ENCODE peak calls at places on chromosome 14, in seven cellular contexts. X is transverse colon, I is AG04450, H is psoas muscle, O is HCT116, K is adipocyte, A is Karpas-422. E is an unnamed sample. For H3K27me3, the result is how much of the 10 kb centered on the place peaks cover.

GRCh38 chr14:30333934-30334333 is 225.0 kb upstream of the G2E3 start:
- DNase-seq in X (no peak), I (no peak), H (no peak), O (no peak), K (no peak), A (no peak), E (no peak)

GRCh38 chr14:24334431-24335271 is at the start of gene ADCY4:
- DNase-seq in X (no peak), I (no peak), H (peak), O (no peak), K (peak), A (no peak), E (no peak)

GRCh38 chr14:93332032-93332852 is 594 bp downstream of the BTBD7 start:
- DNase-seq in X (peak), I (no peak), H (peak), O (no peak), K (peak), A (peak), E (peak)

GRCh38 chr14:92108345-92109254 is 2.2 kb upstream of the ATXN3 start:
- DNase-seq in X (no peak), I (no peak), H (no peak), O (no peak), K (no peak), A (peak), E (no peak)

GRCh38 chr14:22268875-22269274 is 320.1 kb downstream of the DAD1 start:
- DNase-seq in X (no peak), I (no peak), H (no peak), O (no peak), K (peak), A (peak), E (no peak)

GRCh38 chr14:69879175-69880047 is at the start of gene SMOC1:
- DNase-seq in X (peak), I (peak), H (peak), O (no peak), K (no peak), A (no peak), E (no peak)

GRCh38 chr14:93007225-93007997 is 84.5 kb downstream of the CHGA start:
- DNase-seq in X (peak), I (no peak), H (peak), O (no peak), K (peak), A (no peak), E (no peak)

GRCh38 chr14:79661762-79662161 is 549.5 kb downstream of the DIO2 start:
- DNase-seq in X (no peak), I (no peak), H (no peak), O (no peak), K (no peak), A (no peak), E (no peak)

GRCh38 chr14:88233915-88234314 is 89.2 kb downstream of the KCNK10 start:
- DNase-seq in X (no peak), I (no peak), H (no peak), O (peak), K (no peak), A (peak), E (peak)

GRCh38 chr14:64196668-64197411 is 97.3 kb downstream of the ESR2 start:
- DNase-seq in X (no peak), I (peak), H (no peak), O (no peak), K (peak), A (peak), E (no peak)

GRCh38 chr14:39176263-39177167 is 1.5 kb downstream of the PNN start:
- DNase-seq in X (no peak), I (no peak), H (no peak), O (no peak), K (no peak), A (no peak), E (no peak)

GRCh38 chr14:22479781-22480464 is 109.1 kb downstream of the DAD1 start:
- DNase-seq in X (no peak), I (no peak), H (no peak), O (no peak), K (peak), A (no peak), E (no peak)

GRCh38 chr14:42508209-42508946 is 901.7 kb downstream of the LRFN5 start:
- DNase-seq in X (no peak), I (no peak), H (no peak), O (no peak), K (no peak), A (no peak), E (no peak)

GRCh38 chr14:50335389-50335788 is 23.3 kb downstream of the DMAC2L start:
- DNase-seq in X (peak), I (no peak), H (no peak), O (no peak), K (no peak), A (no peak), E (peak)

GRCh38 chr14:86675059-86675458 is 1145.1 kb downstream of the FLRT2 start:
- DNase-seq in X (no peak), I (no peak), H (no peak), O (no peak), K (no peak), A (no peak), E (no peak)

GRCh38 chr14:64293976-64294671 is at the start of gene ESR2:
- DNase-seq in X (peak), I (no peak), H (peak), O (no peak), K (peak), A (peak), E (peak)

GRCh38 chr14:59123975-59124374 is 64.5 kb upstream of the DAAM1 start:
- DNase-seq in X (no peak), I (no peak), H (no peak), O (no peak), K (peak), A (peak), E (no peak)

GRCh38 chr14:20668969-20669368 is 15.4 kb upstream of the RNASE4 start:
- DNase-seq in X (no peak), I (no peak), H (no peak), O (no peak), K (no peak), A (no peak), E (no peak)

GRCh38 chr14:92635896-92636295 is 112.5 kb downstream of the LGMN start:
- DNase-seq in X (no peak), I (no peak), H (no peak), O (no peak), K (no peak), A (no peak), E (no peak)

GRCh38 chr14:100567009-100567876 is 20.0 kb downstream of the BEGAIN start:
- DNase-seq in X (no peak), I (no peak), H (no peak), O (no peak), K (no peak), A (no peak), E (no peak)
- H3K27me3 ChIP-seq in X (half or more), I (half or more), H (half or more), O (under half), K (under half), A (under half), E (under half)

DNA sequence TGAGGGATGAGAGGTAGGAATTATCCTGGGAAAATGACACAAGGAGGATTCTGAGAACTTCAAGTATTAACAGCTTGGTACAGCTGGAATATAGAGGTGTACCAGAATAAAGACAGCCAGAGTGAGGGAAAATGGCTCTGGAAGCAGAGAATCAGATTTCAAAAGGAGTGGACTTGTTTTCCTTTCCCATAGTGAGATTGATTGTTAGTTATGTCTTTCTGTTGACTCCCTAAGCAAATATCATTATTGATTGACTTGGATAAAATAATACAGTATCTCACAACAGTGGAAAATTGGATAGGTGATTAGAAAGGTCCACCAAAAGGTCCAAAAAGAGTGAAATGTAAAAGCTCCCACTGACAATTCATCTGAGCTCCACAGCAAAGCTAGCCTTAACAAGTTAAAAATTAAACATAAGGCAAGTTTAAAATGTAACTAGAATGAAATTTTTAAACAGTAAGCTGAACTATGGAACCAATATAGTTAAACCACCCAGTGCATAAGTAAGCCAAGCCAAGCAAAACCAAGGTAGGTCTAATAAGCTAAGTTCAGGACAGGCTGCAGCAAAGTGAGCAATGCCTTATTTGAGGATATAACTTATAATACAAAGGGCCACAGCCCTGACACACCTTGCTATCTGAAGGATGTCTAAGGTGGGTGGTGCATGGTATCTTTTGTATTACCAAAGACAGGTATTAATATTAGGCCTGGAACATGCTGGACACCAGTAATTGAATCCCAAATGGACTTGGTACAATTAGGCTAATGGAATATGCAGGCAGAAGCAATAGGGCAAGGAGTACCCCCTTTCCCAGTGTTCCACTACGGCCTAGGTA is 21.8 kb downstream of the ENTPD5 start:
- DNase-seq in X (peak), I (no peak), H (no peak), O (no peak), K (no peak), A (no peak), E (no peak)
- H3K4me3 ChIP-seq in X (no peak), I (no peak), H (no peak), O (no peak), K (no peak), A (no peak), E (no peak)

GRCh38 chr14:90381011-90381790 is 15.6 kb upstream of the CALM1 start:
- DNase-seq in X (peak), I (no peak), H (peak), O (no peak), K (no peak), A (peak), E (no peak)
- H3K27me3 ChIP-seq in X (under half), I (under half), H (under half), O (under half), K (under half), A (under half), E (under half)

GRCh38 chr14:95267306-95267705 is 52.4 kb downstream of the CLMN start:
- DNase-seq in X (no peak), I (no peak), H (no peak), O (no peak), K (no peak), A (peak), E (no peak)

GRCh38 chr14:95263527-95264231 is 56.0 kb downstream of the CLMN start:
- DNase-seq in X (no peak), I (no peak), H (no peak), O (no peak), K (no peak), A (no peak), E (no peak)

GRCh38 chr14:95264271-95264973 is 55.3 kb downstream of the CLMN start:
- DNase-seq in X (no peak), I (no peak), H (no peak), O (no peak), K (no peak), A (no peak), E (no peak)

GRCh38 chr14:95262511-95262891 is 57.2 kb downstream of the CLMN start:
- DNase-seq in X (no peak), I (no peak), H (no peak), O (no peak), K (no peak), A (no peak), E (no peak)

GRCh38 chr14:95265106-95266094 is 54.3 kb downstream of the CLMN start:
- DNase-seq in X (peak), I (peak), H (no peak), O (peak), K (peak), A (peak), E (peak)
- H3K4me3 ChIP-seq in X (no peak), I (no peak), H (no peak), O (peak), K (no peak), A (peak), E (no peak)

GRCh38 chr14:105525861-105526780 is at the start of gene TMEM121:
- DNase-seq in X (peak), I (no peak), H (peak), O (no peak), K (peak), A (no peak), E (no peak)

GRCh38 chr14:105525326-105525725 is 1.1 kb upstream of the TMEM121 start:
- DNase-seq in X (no peak), I (no peak), H (peak), O (no peak), K (no peak), A (no peak), E (no peak)

GRCh38 chr14:105528197-105528858 is 1.9 kb downstream of the TMEM121 start:
- DNase-seq in X (peak), I (peak), H (peak), O (no peak), K (peak), A (peak), E (no peak)

GRCh38 chr14:105527381-105528196 is 1.2 kb downstream of the TMEM121 start:
- DNase-seq in X (no peak), I (no peak), H (no peak), O (no peak), K (no peak), A (no peak), E (no peak)

DNA sequence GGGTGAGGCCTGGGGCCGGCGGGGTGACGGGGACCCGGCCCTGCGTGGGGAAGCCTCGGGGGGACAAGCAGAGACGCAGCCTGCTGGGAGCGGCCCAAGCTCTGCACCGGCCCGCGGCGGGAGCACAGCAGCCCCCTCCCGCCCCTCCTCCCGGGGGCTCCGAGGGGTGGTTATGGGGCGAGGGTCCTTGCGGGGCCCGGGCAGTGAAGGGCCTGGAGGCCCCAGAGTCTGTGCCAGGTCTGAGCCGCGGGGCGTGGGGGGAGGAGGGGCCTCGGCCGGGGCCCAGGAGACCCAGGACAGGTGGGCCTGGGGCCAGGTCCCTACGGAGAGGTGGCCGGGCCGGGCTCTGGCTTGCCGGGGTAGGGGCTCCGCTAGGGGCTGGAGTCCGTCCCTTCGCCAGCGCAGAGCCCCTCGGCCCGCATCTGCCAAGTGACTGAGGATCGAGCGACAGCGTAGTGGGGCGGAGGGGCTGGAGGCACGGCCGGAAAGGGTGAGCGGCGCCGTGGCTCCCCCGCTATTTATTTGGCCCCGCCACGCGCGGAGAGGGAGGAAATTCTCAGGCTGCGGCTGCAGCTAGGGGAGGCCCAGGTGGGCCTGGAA is 498 bp downstream of the TMEM121 start:
- DNase-seq in X (no peak), I (no peak), H (peak), O (no peak), K (peak), A (no peak), E (no peak)
- H3K27me3 ChIP-seq in X (half or more), I (under half), H (half or more), O (under half), K (under half), A (under half), E (under half)

DNA sequence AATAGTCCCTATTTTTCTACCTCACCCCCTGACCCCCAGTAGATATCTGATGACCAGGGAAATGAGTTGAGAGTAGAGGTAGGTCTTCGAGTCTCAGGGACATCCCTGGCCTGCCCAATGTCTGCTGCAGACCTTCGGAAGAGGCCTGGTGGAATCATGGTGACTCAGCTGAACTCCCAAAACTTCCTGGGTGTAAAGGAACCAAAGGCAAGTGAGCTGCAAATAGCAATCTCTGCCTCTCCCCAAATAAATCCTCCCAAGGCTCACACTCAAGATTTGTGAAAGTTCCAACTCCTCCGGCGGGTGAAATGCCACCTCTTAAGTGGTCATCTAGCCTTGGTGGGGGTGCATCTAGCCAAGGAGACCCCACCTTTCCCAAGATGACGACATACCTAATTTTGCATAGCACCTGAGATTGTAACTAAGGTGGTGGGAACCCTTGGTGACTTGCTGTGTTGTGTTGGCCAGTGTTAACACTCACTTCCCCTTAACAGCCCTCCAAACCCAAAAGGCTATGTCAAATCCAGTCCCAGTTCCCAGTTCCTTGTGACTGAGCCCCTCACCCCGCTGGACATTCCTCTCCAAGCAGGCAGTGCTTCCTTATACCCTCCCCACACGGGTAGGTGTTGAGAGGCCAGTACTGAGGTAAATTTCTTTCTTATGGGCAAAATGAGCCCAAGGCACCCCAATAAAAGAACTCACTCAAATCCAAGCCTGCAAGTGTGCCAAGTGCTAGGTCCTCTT is 6.2 kb downstream of the ZFP36L1 start:
- DNase-seq in X (no peak), I (no peak), H (no peak), O (no peak), K (peak), A (peak), E (no peak)
- H3K4me3 ChIP-seq in X (no peak), I (no peak), H (peak), O (no peak), K (peak), A (no peak), E (no peak)

GRCh38 chr14:99069946-99070345 is 202.1 kb downstream of the BCL11B start:
- DNase-seq in X (no peak), I (no peak), H (no peak), O (no peak), K (no peak), A (no peak), E (no peak)
- H3K27me3 ChIP-seq in X (under half), I (under half), H (under half), O (under half), K (under half), A (under half), E (under half)

GRCh38 chr14:89428556-89429196 is 11.6 kb upstream of the FOXN3 start:
- DNase-seq in X (no peak), I (no peak), H (peak), O (no peak), K (peak), A (no peak), E (peak)
- H3K4me3 ChIP-seq in X (no peak), I (no peak), H (peak), O (no peak), K (peak), A (no peak), E (no peak)